ENCODE peak calls at places on chromosomes 13 and 19, in four cellular contexts. S, J, P and T are unnamed samples.

GRCh38 chr19:17654993-17655392 is 33.2 kb downstream of the UNC13A start:
- DNase-seq in S (no peak), J (no peak), P (peak), T (no peak)

GRCh38 chr13:95698047-95698749 is 21.3 kb downstream of the DNAJC3 start:
- DNase-seq in S (no peak), J (no peak), P (peak), T (no peak)

GRCh38 chr19:32330149-32330548 is 15.3 kb upstream of the ZNF507 start:
- DNase-seq in S (no peak), J (no peak), P (no peak), T (no peak)

GRCh38 chr13:111058796-111059506 is 56.2 kb upstream of the ARHGEF7 start:
- DNase-seq in S (peak), J (no peak), P (no peak), T (no peak)

GRCh38 chr13:80454245-80454644 is 113.3 kb upstream of the SPRY2 start:
- DNase-seq in S (no peak), J (no peak), P (no peak), T (no peak)

GRCh38 chr13:32019612-32020233 is 11.9 kb upstream of the FRY start:
- DNase-seq in S (no peak), J (no peak), P (peak), T (no peak)

GRCh38 chr19:39223703-39224279 is 19.7 kb upstream of the SYCN start:
- DNase-seq in S (no peak), J (no peak), P (peak), T (no peak)

GRCh38 chr19:7701049-7701653 is 780 bp downstream of the FCER2 start:
- DNase-seq in S (no peak), J (no peak), P (no peak), T (no peak)

GRCh38 chr13:113397606-113398425 is 33.9 kb upstream of the GRTP1 start:
- DNase-seq in S (peak), J (no peak), P (no peak), T (no peak)

DNA sequence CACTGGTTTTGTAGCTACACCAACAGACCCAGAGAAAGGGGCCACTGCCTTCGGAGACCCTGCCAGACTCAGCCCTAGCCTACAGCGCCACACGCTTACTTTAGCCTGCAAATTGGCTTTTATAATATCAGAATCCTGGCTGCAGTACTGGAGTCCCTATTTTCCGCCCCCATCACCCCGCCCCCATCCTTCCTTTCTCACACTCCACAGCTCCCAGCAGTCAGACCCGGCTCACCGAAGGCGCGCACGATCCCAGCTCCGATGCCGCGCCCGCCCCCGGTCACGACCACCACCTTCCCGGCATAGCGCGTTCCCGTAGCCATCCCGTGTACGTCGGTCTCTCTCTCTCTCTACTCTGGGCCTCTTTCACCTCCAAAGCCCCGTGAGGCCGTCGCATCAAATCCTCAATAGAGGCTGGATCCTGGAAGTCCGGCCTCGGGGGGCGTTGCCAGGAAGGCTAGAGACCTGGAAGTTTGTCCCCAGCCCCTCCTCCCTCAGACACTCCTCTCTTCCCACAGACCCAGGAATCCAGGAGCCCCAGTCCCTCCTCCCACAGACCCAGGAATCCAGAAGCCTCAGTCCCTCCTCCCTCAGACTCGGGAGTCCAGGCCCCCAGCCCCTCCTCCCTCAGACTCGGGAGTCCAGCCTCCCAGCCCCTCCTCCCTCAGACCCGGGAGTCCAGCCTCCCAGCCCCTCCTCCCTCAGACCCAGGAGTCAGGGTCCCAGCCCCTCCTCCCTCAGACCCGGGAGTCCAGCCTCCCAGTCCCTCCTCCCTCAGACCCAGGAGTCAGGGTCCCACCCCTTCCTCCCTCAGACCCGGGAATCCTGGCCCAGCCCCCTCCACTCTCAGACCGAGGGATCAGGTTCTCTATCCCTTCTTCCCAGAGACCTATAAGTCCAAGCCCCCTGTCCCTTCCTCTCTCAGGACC is at the start of gene HSD17B14:
- DNase-seq in S (peak), J (peak), P (peak), T (no peak)
- H3K4me3 ChIP-seq in S (peak), J (peak), P (peak), T (peak)

DNA sequence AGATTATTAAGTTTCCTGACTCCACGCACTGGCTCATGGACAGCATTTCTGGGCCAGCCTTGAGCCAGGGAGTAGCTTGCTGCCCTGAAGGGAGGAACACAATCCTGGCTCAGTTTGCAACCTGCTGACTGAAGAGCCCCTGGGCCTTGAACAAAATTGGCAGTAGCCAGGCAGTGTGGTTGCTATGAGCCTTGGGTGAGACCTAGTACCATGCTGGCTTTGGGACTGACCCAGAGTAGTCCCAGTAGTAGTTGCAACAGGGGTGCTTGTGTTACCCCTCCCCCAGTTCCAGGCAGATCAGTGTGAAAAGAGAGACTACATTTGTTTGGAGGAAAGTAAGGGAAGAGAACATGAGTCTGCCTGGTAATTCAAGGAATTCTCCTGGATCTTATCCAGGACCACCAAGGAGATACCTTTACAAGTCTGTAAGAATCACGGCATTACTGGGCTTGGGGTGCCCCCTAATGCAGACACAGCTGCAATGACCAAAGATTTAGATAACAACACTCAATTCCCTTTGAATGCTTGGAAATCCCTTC is 22.0 kb downstream of the ITGBL1 start:
- DNase-seq in S (peak), J (no peak), P (peak), T (peak)
- TF ChIP-seq CTCF in S (peak), J (no peak), P (peak), T (peak)

GRCh38 chr13:104900186-104900817 is 1635.2 kb downstream of the EFNB2 start:
- DNase-seq in S (no peak), J (no peak), P (no peak), T (no peak)

DNA sequence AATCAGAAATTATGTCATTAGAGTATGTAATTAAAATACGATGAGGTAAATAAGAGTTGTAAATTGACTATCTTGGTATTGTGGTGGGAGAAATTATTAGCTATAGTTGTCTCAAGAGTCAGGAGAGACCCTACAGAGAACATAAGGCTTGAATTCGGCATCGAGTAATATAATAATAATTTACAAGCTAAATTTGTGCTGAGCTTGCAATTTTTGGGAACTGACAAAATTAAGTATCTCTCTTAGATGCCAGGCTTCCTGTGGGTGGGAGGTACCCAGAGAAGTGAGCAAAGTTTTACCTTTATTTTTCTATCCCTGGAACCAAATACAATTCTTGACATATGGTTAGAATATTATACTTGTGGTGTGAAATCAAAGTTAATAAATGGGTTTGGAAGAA is 1637.0 kb downstream of the EFNB2 start:
- DNase-seq in S (no peak), J (no peak), P (no peak), T (no peak)
- H3K4me3 ChIP-seq in S (no peak), J (no peak), P (no peak), T (no peak)

DNA sequence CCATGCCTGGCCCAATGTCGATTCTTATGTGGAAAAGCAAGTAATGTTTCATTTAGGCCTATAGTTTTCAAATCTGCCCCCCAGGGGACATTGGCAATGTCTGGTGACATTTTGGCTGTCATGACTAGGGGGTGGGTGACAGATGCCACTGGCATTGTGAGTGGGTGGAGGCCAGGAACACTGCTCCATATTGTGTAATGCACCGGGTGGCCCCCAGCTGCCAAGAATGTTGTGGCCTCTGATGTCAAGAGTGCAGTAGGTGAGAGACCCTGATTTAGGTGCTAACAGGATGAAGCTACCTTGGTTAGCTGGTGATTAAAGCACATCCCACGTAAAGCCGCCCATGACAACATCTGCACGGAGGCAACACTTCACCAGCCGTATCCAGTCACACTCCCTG is 10.8 kb downstream of the C19orf44 start:
- DNase-seq in S (no peak), J (no peak), P (no peak), T (no peak)
- TF ChIP-seq CTCF in S (no peak), J (no peak), P (no peak), T (no peak)

DNA sequence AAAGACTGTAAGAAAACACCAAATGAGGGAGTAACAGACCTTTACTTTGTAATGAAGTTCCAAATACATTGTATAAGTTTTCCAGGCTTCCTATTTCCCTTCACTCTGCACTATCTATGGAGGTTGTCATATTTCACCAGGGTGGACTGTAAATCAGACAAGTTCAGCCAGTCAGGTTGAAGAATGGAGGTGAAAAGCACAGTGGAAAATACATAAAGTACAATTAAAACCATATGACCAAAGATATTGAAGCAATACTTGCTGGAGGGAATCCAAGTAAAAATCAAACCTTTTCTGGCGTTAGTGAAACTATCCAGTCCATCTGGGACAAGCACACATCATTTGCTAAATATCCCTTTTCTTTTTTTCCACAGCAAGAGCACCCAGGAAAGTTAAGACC is 3.2 kb downstream of the LHFPL6 start:
- DNase-seq in S (no peak), J (no peak), P (no peak), T (peak)
- H3K4me3 ChIP-seq in S (peak), J (peak), P (no peak), T (no peak)

GRCh38 chr13:29260684-29261083 is 334.8 kb downstream of the SLC7A1 start:
- DNase-seq in S (no peak), J (no peak), P (peak), T (no peak)
- TF ChIP-seq CTCF in S (no peak), J (no peak), P (peak), T (no peak)